ENCODE peak calls at places on chromosome 16, in nine cellular contexts. One of them, this sample, is unnamed.

GRCh38 chr16:21167360-21167759 is 8.9 kb downstream of the LDAF1 start:
- DNase-seq in stimulated activated CD8-positive, alpha-beta memory T cell treated with anti-CD3 and anti-CD28 coated beads, Interleukin-4, amount 100 ng/mL, for 1 hour: no peak
- DNase-seq in NCI-H1105: no peak
- DNase-seq in DMS 273 treated with DMSO at 0.1 percent for 48 hours: no peak
- DNase-seq in left cardiac atrium: no peak
- DNase-seq in substantia nigra: no peak
- DNase-seq in fibroblast of gingiva: peak
- DNase-seq in upper lobe of right lung: no peak
- DNase-seq in NCI-H1694 treated with DMSO at 0.1 percent for 48 hours: no peak
- DNase-seq in this sample: no peak

GRCh38 chr16:68642436-68643064 is 2.6 kb upstream of the CDH3 start:
- DNase-seq in stimulated activated CD8-positive, alpha-beta memory T cell treated with anti-CD3 and anti-CD28 coated beads, Interleukin-4, amount 100 ng/mL, for 1 hour: no peak
- DNase-seq in NCI-H1105: no peak
- DNase-seq in DMS 273 treated with DMSO at 0.1 percent for 48 hours: peak
- DNase-seq in left cardiac atrium: no peak
- DNase-seq in substantia nigra: no peak
- DNase-seq in fibroblast of gingiva: no peak
- DNase-seq in upper lobe of right lung: peak
- DNase-seq in NCI-H1694 treated with DMSO at 0.1 percent for 48 hours: no peak
- DNase-seq in this sample: peak

GRCh38 chr16:47728229-47728628 is 267.1 kb downstream of the PHKB start:
- DNase-seq in stimulated activated CD8-positive, alpha-beta memory T cell treated with anti-CD3 and anti-CD28 coated beads, Interleukin-4, amount 100 ng/mL, for 1 hour: no peak
- DNase-seq in NCI-H1105: no peak
- DNase-seq in DMS 273 treated with DMSO at 0.1 percent for 48 hours: no peak
- DNase-seq in left cardiac atrium: no peak
- DNase-seq in substantia nigra: no peak
- DNase-seq in fibroblast of gingiva: no peak
- DNase-seq in upper lobe of right lung: no peak
- DNase-seq in NCI-H1694 treated with DMSO at 0.1 percent for 48 hours: no peak
- DNase-seq in this sample: no peak

GRCh38 chr16:28010671-28011070 is 52.8 kb downstream of the GSG1L start:
- DNase-seq in stimulated activated CD8-positive, alpha-beta memory T cell treated with anti-CD3 and anti-CD28 coated beads, Interleukin-4, amount 100 ng/mL, for 1 hour: no peak
- DNase-seq in NCI-H1105: no peak
- DNase-seq in DMS 273 treated with DMSO at 0.1 percent for 48 hours: no peak
- DNase-seq in left cardiac atrium: no peak
- DNase-seq in substantia nigra: no peak
- DNase-seq in fibroblast of gingiva: peak
- DNase-seq in upper lobe of right lung: no peak
- DNase-seq in NCI-H1694 treated with DMSO at 0.1 percent for 48 hours: no peak
- DNase-seq in this sample: no peak

GRCh38 chr16:19555938-19556778 is 655 bp downstream of the VPS35L start:
- DNase-seq in stimulated activated CD8-positive, alpha-beta memory T cell treated with anti-CD3 and anti-CD28 coated beads, Interleukin-4, amount 100 ng/mL, for 1 hour: no peak
- DNase-seq in NCI-H1105: no peak
- DNase-seq in DMS 273 treated with DMSO at 0.1 percent for 48 hours: peak
- DNase-seq in left cardiac atrium: no peak
- DNase-seq in substantia nigra: no peak
- DNase-seq in fibroblast of gingiva: peak
- DNase-seq in upper lobe of right lung: no peak
- DNase-seq in NCI-H1694 treated with DMSO at 0.1 percent for 48 hours: no peak
- DNase-seq in this sample: no peak

GRCh38 chr16:1929105-1929504 is 10.9 kb upstream of the HS3ST6 start:
- DNase-seq in stimulated activated CD8-positive, alpha-beta memory T cell treated with anti-CD3 and anti-CD28 coated beads, Interleukin-4, amount 100 ng/mL, for 1 hour: no peak
- DNase-seq in NCI-H1105: peak
- DNase-seq in DMS 273 treated with DMSO at 0.1 percent for 48 hours: peak
- DNase-seq in left cardiac atrium: no peak
- DNase-seq in substantia nigra: no peak
- DNase-seq in fibroblast of gingiva: no peak
- DNase-seq in upper lobe of right lung: no peak
- DNase-seq in NCI-H1694 treated with DMSO at 0.1 percent for 48 hours: peak
- DNase-seq in this sample: no peak

GRCh38 chr16:75206749-75207451 is at the start of gene CTRB2:
- DNase-seq in stimulated activated CD8-positive, alpha-beta memory T cell treated with anti-CD3 and anti-CD28 coated beads, Interleukin-4, amount 100 ng/mL, for 1 hour: no peak
- DNase-seq in NCI-H1105: no peak
- DNase-seq in DMS 273 treated with DMSO at 0.1 percent for 48 hours: no peak
- DNase-seq in left cardiac atrium: peak
- DNase-seq in substantia nigra: no peak
- DNase-seq in fibroblast of gingiva: no peak
- DNase-seq in upper lobe of right lung: no peak
- DNase-seq in NCI-H1694 treated with DMSO at 0.1 percent for 48 hours: no peak
- DNase-seq in this sample: no peak

GRCh38 chr16:85082553-85083050 is 29.7 kb downstream of the CIBAR2 start:
- DNase-seq in stimulated activated CD8-positive, alpha-beta memory T cell treated with anti-CD3 and anti-CD28 coated beads, Interleukin-4, amount 100 ng/mL, for 1 hour: no peak
- DNase-seq in NCI-H1105: peak
- DNase-seq in DMS 273 treated with DMSO at 0.1 percent for 48 hours: no peak
- DNase-seq in left cardiac atrium: no peak
- DNase-seq in substantia nigra: no peak
- DNase-seq in fibroblast of gingiva: no peak
- DNase-seq in upper lobe of right lung: peak
- DNase-seq in NCI-H1694 treated with DMSO at 0.1 percent for 48 hours: no peak
- DNase-seq in this sample: no peak

GRCh38 chr16:67441289-67441753 is 10.4 kb downstream of the HSD11B2 start:
- DNase-seq in stimulated activated CD8-positive, alpha-beta memory T cell treated with anti-CD3 and anti-CD28 coated beads, Interleukin-4, amount 100 ng/mL, for 1 hour: no peak
- DNase-seq in NCI-H1105: peak
- DNase-seq in DMS 273 treated with DMSO at 0.1 percent for 48 hours: peak
- DNase-seq in left cardiac atrium: no peak
- DNase-seq in substantia nigra: peak
- DNase-seq in fibroblast of gingiva: no peak
- DNase-seq in upper lobe of right lung: peak
- DNase-seq in NCI-H1694 treated with DMSO at 0.1 percent for 48 hours: peak
- DNase-seq in this sample: peak

GRCh38 chr16:82874251-82874650 is 247.5 kb downstream of the CDH13 start:
- DNase-seq in stimulated activated CD8-positive, alpha-beta memory T cell treated with anti-CD3 and anti-CD28 coated beads, Interleukin-4, amount 100 ng/mL, for 1 hour: no peak
- DNase-seq in NCI-H1105: no peak
- DNase-seq in DMS 273 treated with DMSO at 0.1 percent for 48 hours: no peak
- DNase-seq in left cardiac atrium: no peak
- DNase-seq in substantia nigra: no peak
- DNase-seq in fibroblast of gingiva: no peak
- DNase-seq in upper lobe of right lung: no peak
- DNase-seq in NCI-H1694 treated with DMSO at 0.1 percent for 48 hours: no peak
- DNase-seq in this sample: no peak

GRCh38 chr16:716250-716607 is 1.3 kb downstream of the METRN start:
- DNase-seq in stimulated activated CD8-positive, alpha-beta memory T cell treated with anti-CD3 and anti-CD28 coated beads, Interleukin-4, amount 100 ng/mL, for 1 hour: no peak
- DNase-seq in NCI-H1105: no peak
- DNase-seq in DMS 273 treated with DMSO at 0.1 percent for 48 hours: no peak
- DNase-seq in left cardiac atrium: no peak
- DNase-seq in substantia nigra: peak
- DNase-seq in fibroblast of gingiva: peak
- DNase-seq in upper lobe of right lung: no peak
- DNase-seq in NCI-H1694 treated with DMSO at 0.1 percent for 48 hours: no peak
- DNase-seq in this sample: no peak

GRCh38 chr16:27102701-27103575 is 36.2 kb downstream of the C16orf82 start:
- DNase-seq in stimulated activated CD8-positive, alpha-beta memory T cell treated with anti-CD3 and anti-CD28 coated beads, Interleukin-4, amount 100 ng/mL, for 1 hour: no peak
- DNase-seq in NCI-H1105: no peak
- DNase-seq in DMS 273 treated with DMSO at 0.1 percent for 48 hours: no peak
- DNase-seq in left cardiac atrium: no peak
- DNase-seq in substantia nigra: no peak
- DNase-seq in fibroblast of gingiva: no peak
- DNase-seq in upper lobe of right lung: no peak
- DNase-seq in NCI-H1694 treated with DMSO at 0.1 percent for 48 hours: no peak
- DNase-seq in this sample: no peak

GRCh38 chr16:8673611-8674412 is 605 bp upstream of the ABAT start:
- DNase-seq in stimulated activated CD8-positive, alpha-beta memory T cell treated with anti-CD3 and anti-CD28 coated beads, Interleukin-4, amount 100 ng/mL, for 1 hour: no peak
- DNase-seq in NCI-H1105: no peak
- DNase-seq in DMS 273 treated with DMSO at 0.1 percent for 48 hours: no peak
- DNase-seq in left cardiac atrium: no peak
- DNase-seq in substantia nigra: no peak
- DNase-seq in fibroblast of gingiva: no peak
- DNase-seq in upper lobe of right lung: no peak
- DNase-seq in NCI-H1694 treated with DMSO at 0.1 percent for 48 hours: no peak
- DNase-seq in this sample: no peak

GRCh38 chr16:52068447-52069074 is 478.4 kb downstream of the TOX3 start:
- DNase-seq in stimulated activated CD8-positive, alpha-beta memory T cell treated with anti-CD3 and anti-CD28 coated beads, Interleukin-4, amount 100 ng/mL, for 1 hour: no peak
- DNase-seq in NCI-H1105: peak
- DNase-seq in DMS 273 treated with DMSO at 0.1 percent for 48 hours: no peak
- DNase-seq in left cardiac atrium: no peak
- DNase-seq in substantia nigra: peak
- DNase-seq in fibroblast of gingiva: no peak
- DNase-seq in upper lobe of right lung: no peak
- DNase-seq in NCI-H1694 treated with DMSO at 0.1 percent for 48 hours: peak
- DNase-seq in this sample: no peak

GRCh38 chr16:30041841-30042240 is 10.8 kb upstream of the TLCD3B start:
- DNase-seq in stimulated activated CD8-positive, alpha-beta memory T cell treated with anti-CD3 and anti-CD28 coated beads, Interleukin-4, amount 100 ng/mL, for 1 hour: no peak
- DNase-seq in NCI-H1105: no peak
- DNase-seq in DMS 273 treated with DMSO at 0.1 percent for 48 hours: no peak
- DNase-seq in left cardiac atrium: no peak
- DNase-seq in substantia nigra: no peak
- DNase-seq in fibroblast of gingiva: no peak
- DNase-seq in upper lobe of right lung: no peak
- DNase-seq in NCI-H1694 treated with DMSO at 0.1 percent for 48 hours: peak
- DNase-seq in this sample: no peak

GRCh38 chr16:10922328-10923145 is 19.7 kb downstream of the DEXI start:
- DNase-seq in stimulated activated CD8-positive, alpha-beta memory T cell treated with anti-CD3 and anti-CD28 coated beads, Interleukin-4, amount 100 ng/mL, for 1 hour: no peak
- DNase-seq in NCI-H1105: no peak
- DNase-seq in DMS 273 treated with DMSO at 0.1 percent for 48 hours: no peak
- DNase-seq in left cardiac atrium: peak
- DNase-seq in substantia nigra: peak
- DNase-seq in fibroblast of gingiva: peak
- DNase-seq in upper lobe of right lung: peak
- DNase-seq in NCI-H1694 treated with DMSO at 0.1 percent for 48 hours: no peak
- DNase-seq in this sample: no peak

GRCh38 chr16:64996641-64997040 is 125.2 kb downstream of the CDH11 start:
- DNase-seq in stimulated activated CD8-positive, alpha-beta memory T cell treated with anti-CD3 and anti-CD28 coated beads, Interleukin-4, amount 100 ng/mL, for 1 hour: no peak
- DNase-seq in NCI-H1105: no peak
- DNase-seq in DMS 273 treated with DMSO at 0.1 percent for 48 hours: no peak
- DNase-seq in left cardiac atrium: no peak
- DNase-seq in substantia nigra: no peak
- DNase-seq in fibroblast of gingiva: no peak
- DNase-seq in upper lobe of right lung: no peak
- DNase-seq in NCI-H1694 treated with DMSO at 0.1 percent for 48 hours: no peak
- DNase-seq in this sample: no peak

GRCh38 chr16:64864232-64864803 is 257.5 kb downstream of the CDH11 start:
- DNase-seq in stimulated activated CD8-positive, alpha-beta memory T cell treated with anti-CD3 and anti-CD28 coated beads, Interleukin-4, amount 100 ng/mL, for 1 hour: no peak
- DNase-seq in NCI-H1105: no peak
- DNase-seq in DMS 273 treated with DMSO at 0.1 percent for 48 hours: peak
- DNase-seq in left cardiac atrium: no peak
- DNase-seq in substantia nigra: no peak
- DNase-seq in fibroblast of gingiva: peak
- DNase-seq in upper lobe of right lung: no peak
- DNase-seq in NCI-H1694 treated with DMSO at 0.1 percent for 48 hours: peak
- DNase-seq in this sample: peak

GRCh38 chr16:12110361-12111107 is 134.0 kb downstream of the SNX29 start:
- DNase-seq in stimulated activated CD8-positive, alpha-beta memory T cell treated with anti-CD3 and anti-CD28 coated beads, Interleukin-4, amount 100 ng/mL, for 1 hour: no peak
- DNase-seq in NCI-H1105: no peak
- DNase-seq in DMS 273 treated with DMSO at 0.1 percent for 48 hours: no peak
- DNase-seq in left cardiac atrium: peak
- DNase-seq in substantia nigra: no peak
- DNase-seq in fibroblast of gingiva: no peak
- DNase-seq in upper lobe of right lung: peak
- DNase-seq in NCI-H1694 treated with DMSO at 0.1 percent for 48 hours: no peak
- DNase-seq in this sample: no peak

GRCh38 chr16:85912271-85912974 is 13.5 kb downstream of the IRF8 start:
- DNase-seq in stimulated activated CD8-positive, alpha-beta memory T cell treated with anti-CD3 and anti-CD28 coated beads, Interleukin-4, amount 100 ng/mL, for 1 hour: no peak
- DNase-seq in NCI-H1105: no peak
- DNase-seq in DMS 273 treated with DMSO at 0.1 percent for 48 hours: no peak
- DNase-seq in left cardiac atrium: no peak
- DNase-seq in substantia nigra: no peak
- DNase-seq in fibroblast of gingiva: peak
- DNase-seq in upper lobe of right lung: no peak
- DNase-seq in NCI-H1694 treated with DMSO at 0.1 percent for 48 hours: no peak
- DNase-seq in this sample: no peak

GRCh38 chr16:86285421-86285820 is 224.9 kb upstream of the FOXF1 start:
- DNase-seq in stimulated activated CD8-positive, alpha-beta memory T cell treated with anti-CD3 and anti-CD28 coated beads, Interleukin-4, amount 100 ng/mL, for 1 hour: no peak
- DNase-seq in NCI-H1105: no peak
- DNase-seq in DMS 273 treated with DMSO at 0.1 percent for 48 hours: no peak
- DNase-seq in left cardiac atrium: no peak
- DNase-seq in substantia nigra: no peak
- DNase-seq in fibroblast of gingiva: no peak
- DNase-seq in upper lobe of right lung: no peak
- DNase-seq in NCI-H1694 treated with DMSO at 0.1 percent for 48 hours: no peak
- DNase-seq in this sample: no peak